ENCODE peak calls at places on chromosomes 4 and X, in five cellular contexts. X is hepatocyte, K is GM23248, Z is GM23338, O is mesendoderm. H is an unnamed sample. For H3K27me3, the result is how much of the 10 kb centered on the place peaks cover.

GRCh38 chr4:154719087-154719486 is 24.7 kb upstream of the LRAT start:
- DNase-seq in X (no peak), K (peak), Z (no peak), O (peak), H (peak)

GRCh38 chr4:19494958-19495357 is 756.7 kb upstream of the SLIT2 start:
- DNase-seq in X (no peak), K (peak), Z (no peak), O (no peak), H (peak)

GRCh38 chr4:132297346-132297745 is 851.7 kb upstream of the PCDH10 start:
- DNase-seq in X (no peak), K (no peak), Z (no peak), O (peak), H (no peak)

GRCh38 chr4:114807759-114808404 is 209.3 kb downstream of the UGT8 start:
- DNase-seq in X (peak), K (peak), Z (peak), O (peak), H (peak)

GRCh38 chrX:113305496-113305895 is 464.9 kb upstream of the AMOT start:
- DNase-seq in X (no peak), K (peak), Z (no peak), O (no peak), H (peak)

GRCh38 chr4:142838781-142839180 is 7.3 kb downstream of the INPP4B start:
- DNase-seq in X (no peak), K (no peak), Z (no peak), O (no peak), H (peak)

GRCh38 chr4:127575888-127576287 is 56.9 kb upstream of the INTU start:
- DNase-seq in X (no peak), K (no peak), Z (no peak), O (no peak), H (peak)

GRCh38 chrX:78103001-78103634 is 930 bp upstream of the PGK1 start:
- DNase-seq in X (no peak), K (no peak), Z (no peak), O (no peak), H (no peak)

GRCh38 chr4:23038626-23039245 is 346.0 kb downstream of the GBA3 start:
- DNase-seq in X (no peak), K (no peak), Z (no peak), O (no peak), H (peak)

GRCh38 chr4:2462218-2462991 is 6.5 kb upstream of the RNF4 start:
- DNase-seq in X (peak), K (peak), Z (peak), O (peak), H (peak)

GRCh38 chrX:19272452-19272851 is 71.3 kb upstream of the PDHA1 start:
- DNase-seq in X (no peak), K (peak), Z (no peak), O (no peak), H (peak)

GRCh38 chr4:30718889-30719252 is 1.3 kb upstream of the PCDH7 start:
- DNase-seq in X (peak), K (peak), Z (peak), O (peak), H (peak)

GRCh38 chr4:168859888-168860694 is 150.0 kb downstream of the CBR4 start:
- DNase-seq in X (no peak), K (no peak), Z (no peak), O (no peak), H (no peak)

GRCh38 chr4:77773101-77773500 is 46.1 kb downstream of the CNOT6L start:
- DNase-seq in X (no peak), K (peak), Z (no peak), O (no peak), H (no peak)

GRCh38 chr4:152500798-152501434 is 35.0 kb downstream of the FBXW7 start:
- DNase-seq in X (peak), K (peak), Z (peak), O (peak), H (peak)

GRCh38 chr4:141635726-141636076 is 682 bp upstream of the IL15 start:
- DNase-seq in X (no peak), K (no peak), Z (no peak), O (no peak), H (no peak)

GRCh38 chrX:43836435-43837184 is 45.6 kb downstream of the MAOB start:
- DNase-seq in X (peak), K (peak), Z (peak), O (peak), H (peak)

GRCh38 chrX:118066867-118067515 is 49.6 kb downstream of the KLHL13 start:
- DNase-seq in X (no peak), K (no peak), Z (no peak), O (no peak), H (peak)
- H3K4me2 ChIP-seq in X (no peak), K (no peak), Z (no peak), O (no peak), H (peak)

GRCh38 chr4:48022192-48022799 is 5.7 kb downstream of the NIPAL1 start:
- DNase-seq in X (no peak), K (no peak), Z (no peak), O (no peak), H (no peak)
- H3K27me3 ChIP-seq in X (under half), K (under half), Z (under half), O (under half), H (under half)

DNA sequence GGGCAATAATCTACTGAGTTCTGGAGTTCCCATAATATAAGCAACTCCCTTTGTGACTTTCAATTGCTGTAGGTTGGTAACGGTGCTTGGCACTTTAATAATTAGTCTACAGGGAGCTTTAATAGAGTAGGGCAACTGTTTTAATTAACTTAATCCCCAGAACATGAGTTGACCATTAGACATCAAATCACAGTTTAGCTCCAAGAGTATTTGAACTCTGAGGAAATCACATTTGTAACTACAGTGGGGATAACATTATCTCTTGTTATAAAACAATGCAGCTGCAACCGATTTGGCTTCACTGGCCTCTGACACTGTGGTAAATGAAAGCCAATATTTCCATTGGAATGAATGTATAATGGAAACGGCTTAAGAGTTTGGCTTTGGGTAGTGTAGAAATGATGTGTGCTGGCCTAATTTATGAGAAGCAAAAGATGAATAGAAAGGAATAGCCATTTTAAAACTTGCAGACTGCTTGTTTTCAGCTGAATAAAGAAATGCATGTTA is 1602.6 kb downstream of the STIM2 start:
- DNase-seq in X (no peak), K (no peak), Z (no peak), O (no peak), H (no peak)
- H3K4me2 ChIP-seq in X (peak), K (peak), Z (no peak), O (no peak), H (no peak)

GRCh38 chr4:3729885-3730226 is 36.3 kb upstream of the ADRA2C start:
- DNase-seq in X (no peak), K (no peak), Z (peak), O (peak), H (peak)
- H3K27me3 ChIP-seq in X (under half), K (under half), Z (under half), O (under half), H (under half)

GRCh38 chrX:40852573-40852972 is 117.2 kb upstream of the MED14 start:
- DNase-seq in X (no peak), K (no peak), Z (peak), O (peak), H (no peak)
- H3K4me2 ChIP-seq in X (no peak), K (no peak), Z (no peak), O (no peak), H (no peak)

GRCh38 chrX:17075004-17075403 is 128.5 kb downstream of the REPS2 start:
- DNase-seq in X (no peak), K (no peak), Z (no peak), O (no peak), H (no peak)
- H3K27me3 ChIP-seq in X (under half), K (under half), Z (under half), O (under half), H (under half)

GRCh38 chr4:38309471-38309870 is 349.3 kb downstream of the PTTG2 start:
- DNase-seq in X (no peak), K (no peak), Z (no peak), O (no peak), H (no peak)
- H3K4me2 ChIP-seq in X (no peak), K (no peak), Z (no peak), O (no peak), H (peak)

GRCh38 chrX:152601848-152602616 is 35.7 kb upstream of the GABRQ start:
- DNase-seq in X (no peak), K (peak), Z (peak), O (peak), H (peak)

DNA sequence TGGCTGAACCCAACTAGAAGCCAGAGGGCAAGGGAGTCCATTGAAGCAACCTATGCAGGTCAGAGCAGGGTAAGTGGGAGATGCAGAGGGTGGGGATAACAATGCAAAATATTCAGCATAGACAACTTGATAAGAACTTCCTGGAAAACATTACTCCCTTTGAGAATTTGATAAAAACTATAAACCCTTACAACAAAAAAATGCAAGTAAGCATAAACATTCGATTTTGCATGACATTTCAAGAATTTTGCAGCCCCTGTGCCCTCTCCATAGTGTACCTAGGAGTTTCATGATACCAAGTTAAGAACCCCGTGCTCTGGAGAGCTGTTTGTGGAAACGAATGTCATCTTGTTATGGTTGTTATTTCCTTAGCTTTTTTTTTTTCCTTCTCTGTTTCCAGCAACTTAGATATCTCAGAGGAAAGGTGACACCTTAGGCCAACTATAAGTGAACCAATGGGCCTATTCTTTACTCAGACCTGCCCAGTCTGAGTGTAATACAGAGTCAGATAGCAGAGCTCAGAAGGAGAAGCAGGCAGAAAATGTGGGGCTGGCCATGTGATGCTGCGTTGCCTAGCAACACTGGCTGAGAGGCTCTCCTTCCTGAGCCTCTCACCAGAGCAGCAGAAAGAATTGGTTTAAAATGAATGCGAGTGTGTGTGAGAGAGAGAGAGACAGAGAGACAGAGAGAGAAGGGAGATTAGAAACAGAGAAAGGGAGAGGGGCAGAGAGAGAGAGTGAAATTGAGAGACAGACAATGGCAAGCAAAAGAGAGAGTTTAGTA is 36.7 kb upstream of the GABRQ start:
- DNase-seq in X (no peak), K (no peak), Z (peak), O (peak), H (no peak)
- H3K27me3 ChIP-seq in X (under half), K (under half), Z (under half), O (under half), H (under half)

H was measured in PC-3.